ENCODE peak calls at places on chromosome 12, in eight cellular contexts. One of them, this sample, is unnamed.

GRCh38 chr12:3216726-3217682 is 139.8 kb downstream of the TSPAN9 start:
- DNase-seq in heart right ventricle: peak
- DNase-seq in neuronal stem cell: no peak
- DNase-seq in heart left ventricle: peak
- DNase-seq in OCI-LY7: no peak
- DNase-seq in CD4-positive, alpha-beta memory T cell: no peak
- DNase-seq in naive thymus-derived CD4-positive, alpha-beta T cell: no peak
- DNase-seq in breast epithelium: no peak
- DNase-seq in this sample: no peak

GRCh38 chr12:79360269-79360668 is 330.5 kb downstream of the PAWR start:
- DNase-seq in breast epithelium: no peak
- DNase-seq in heart left ventricle: no peak
- DNase-seq in neuronal stem cell: no peak
- DNase-seq in naive thymus-derived CD4-positive, alpha-beta T cell: no peak
- DNase-seq in CD4-positive, alpha-beta memory T cell: no peak
- DNase-seq in heart right ventricle: no peak
- DNase-seq in OCI-LY7: no peak
- DNase-seq in this sample: no peak

GRCh38 chr12:59491877-59492276 is 104.0 kb upstream of the SLC16A7 start:
- DNase-seq in heart right ventricle: no peak
- DNase-seq in heart left ventricle: no peak
- DNase-seq in neuronal stem cell: no peak
- DNase-seq in breast epithelium: no peak
- DNase-seq in OCI-LY7: no peak
- DNase-seq in CD4-positive, alpha-beta memory T cell: no peak
- DNase-seq in naive thymus-derived CD4-positive, alpha-beta T cell: no peak
- DNase-seq in this sample: no peak

GRCh38 chr12:131803995-131804521 is 24.1 kb upstream of the MMP17 start:
- DNase-seq in naive thymus-derived CD4-positive, alpha-beta T cell: no peak
- DNase-seq in neuronal stem cell: no peak
- DNase-seq in breast epithelium: no peak
- DNase-seq in heart right ventricle: no peak
- DNase-seq in OCI-LY7: no peak
- DNase-seq in CD4-positive, alpha-beta memory T cell: no peak
- DNase-seq in heart left ventricle: no peak
- DNase-seq in this sample: no peak

GRCh38 chr12:105814283-105814682 is 324.5 kb downstream of the NUAK1 start:
- DNase-seq in neuronal stem cell: peak
- DNase-seq in naive thymus-derived CD4-positive, alpha-beta T cell: no peak
- DNase-seq in OCI-LY7: peak
- DNase-seq in heart left ventricle: no peak
- DNase-seq in heart right ventricle: no peak
- DNase-seq in CD4-positive, alpha-beta memory T cell: no peak
- DNase-seq in breast epithelium: no peak
- DNase-seq in this sample: no peak

GRCh38 chr12:97784904-97785303 is 322.3 kb downstream of the RMST start:
- DNase-seq in OCI-LY7: no peak
- DNase-seq in heart right ventricle: no peak
- DNase-seq in heart left ventricle: no peak
- DNase-seq in CD4-positive, alpha-beta memory T cell: no peak
- DNase-seq in breast epithelium: no peak
- DNase-seq in naive thymus-derived CD4-positive, alpha-beta T cell: no peak
- DNase-seq in neuronal stem cell: no peak
- DNase-seq in this sample: no peak

GRCh38 chr12:53044896-53045571 is 4.8 kb upstream of the TNS2 start:
- DNase-seq in CD4-positive, alpha-beta memory T cell: no peak
- DNase-seq in OCI-LY7: no peak
- DNase-seq in breast epithelium: no peak
- DNase-seq in naive thymus-derived CD4-positive, alpha-beta T cell: no peak
- DNase-seq in neuronal stem cell: no peak
- DNase-seq in heart left ventricle: no peak
- DNase-seq in heart right ventricle: peak
- DNase-seq in this sample: no peak

GRCh38 chr12:49553512-49554088 is 14.3 kb downstream of the MCRS1 start:
- DNase-seq in CD4-positive, alpha-beta memory T cell: peak
- DNase-seq in OCI-LY7: peak
- DNase-seq in breast epithelium: no peak
- DNase-seq in heart right ventricle: no peak
- DNase-seq in neuronal stem cell: no peak
- DNase-seq in naive thymus-derived CD4-positive, alpha-beta T cell: peak
- DNase-seq in heart left ventricle: peak
- DNase-seq in this sample: no peak

GRCh38 chr12:31749024-31749704 is 20.3 kb upstream of the AMN1 start:
- DNase-seq in heart left ventricle: no peak
- DNase-seq in CD4-positive, alpha-beta memory T cell: peak
- DNase-seq in heart right ventricle: peak
- DNase-seq in naive thymus-derived CD4-positive, alpha-beta T cell: no peak
- DNase-seq in breast epithelium: peak
- DNase-seq in neuronal stem cell: no peak
- DNase-seq in OCI-LY7: peak
- DNase-seq in this sample: no peak

GRCh38 chr12:58425481-58426392 is 484.4 kb downstream of the ATP23 start:
- DNase-seq in CD4-positive, alpha-beta memory T cell: no peak
- DNase-seq in breast epithelium: no peak
- DNase-seq in OCI-LY7: no peak
- DNase-seq in naive thymus-derived CD4-positive, alpha-beta T cell: no peak
- DNase-seq in heart right ventricle: no peak
- DNase-seq in neuronal stem cell: peak
- DNase-seq in heart left ventricle: peak
- DNase-seq in this sample: no peak

GRCh38 chr12:128098725-128099124 is 168.2 kb upstream of the TMEM132C start:
- DNase-seq in heart right ventricle: no peak
- DNase-seq in OCI-LY7: no peak
- DNase-seq in neuronal stem cell: no peak
- DNase-seq in CD4-positive, alpha-beta memory T cell: no peak
- DNase-seq in breast epithelium: no peak
- DNase-seq in heart left ventricle: no peak
- DNase-seq in naive thymus-derived CD4-positive, alpha-beta T cell: no peak
- DNase-seq in this sample: no peak

GRCh38 chr12:39792938-39793337 is 173.3 kb upstream of the ABCD2 start:
- DNase-seq in heart right ventricle: no peak
- DNase-seq in neuronal stem cell: no peak
- DNase-seq in heart left ventricle: no peak
- DNase-seq in CD4-positive, alpha-beta memory T cell: no peak
- DNase-seq in OCI-LY7: no peak
- DNase-seq in breast epithelium: no peak
- DNase-seq in naive thymus-derived CD4-positive, alpha-beta T cell: no peak
- DNase-seq in this sample: no peak

GRCh38 chr12:26056335-26056734 is 68.5 kb downstream of the BHLHE41 start:
- DNase-seq in neuronal stem cell: no peak
- DNase-seq in breast epithelium: no peak
- DNase-seq in OCI-LY7: no peak
- DNase-seq in CD4-positive, alpha-beta memory T cell: no peak
- DNase-seq in heart left ventricle: no peak
- DNase-seq in heart right ventricle: no peak
- DNase-seq in naive thymus-derived CD4-positive, alpha-beta T cell: no peak
- DNase-seq in this sample: no peak

GRCh38 chr12:50088577-50089335 is 3.6 kb downstream of the SMARCD1 start:
- DNase-seq in CD4-positive, alpha-beta memory T cell: peak
- DNase-seq in breast epithelium: no peak
- DNase-seq in OCI-LY7: peak
- DNase-seq in heart right ventricle: peak
- DNase-seq in naive thymus-derived CD4-positive, alpha-beta T cell: peak
- DNase-seq in neuronal stem cell: no peak
- DNase-seq in heart left ventricle: no peak
- DNase-seq in this sample: peak

GRCh38 chr12:93062100-93062419 is 133.0 kb upstream of the EEA1 start:
- DNase-seq in heart left ventricle: no peak
- DNase-seq in naive thymus-derived CD4-positive, alpha-beta T cell: no peak
- DNase-seq in OCI-LY7: no peak
- DNase-seq in CD4-positive, alpha-beta memory T cell: no peak
- DNase-seq in breast epithelium: no peak
- DNase-seq in neuronal stem cell: no peak
- DNase-seq in heart right ventricle: no peak
- DNase-seq in this sample: no peak

GRCh38 chr12:38138225-38139221 is 178.1 kb upstream of the ALG10B start:
- DNase-seq in neuronal stem cell: peak
- DNase-seq in CD4-positive, alpha-beta memory T cell: peak
- DNase-seq in heart right ventricle: peak
- DNase-seq in naive thymus-derived CD4-positive, alpha-beta T cell: peak
- DNase-seq in breast epithelium: peak
- DNase-seq in heart left ventricle: peak
- DNase-seq in OCI-LY7: peak
- DNase-seq in this sample: no peak

DNA sequence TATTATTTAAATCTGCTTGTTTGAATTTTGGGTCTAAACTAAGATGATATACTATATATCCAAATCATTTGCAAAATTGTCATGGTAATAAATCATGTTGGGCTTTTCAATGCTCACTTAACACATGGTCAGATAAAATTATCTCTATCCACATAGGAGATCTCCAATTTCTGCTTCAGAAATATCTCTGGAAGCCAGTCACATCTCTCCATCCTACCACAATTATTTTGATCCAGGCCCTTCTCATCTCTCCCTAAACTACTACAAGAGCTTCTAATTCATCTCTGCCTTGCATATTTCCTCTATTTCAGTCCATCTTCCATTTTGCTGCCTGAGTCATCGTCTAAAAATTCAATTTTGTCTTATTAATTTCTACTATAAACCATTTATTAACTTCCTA is 3.8 kb downstream of the DCN start:
- DNase-seq in naive thymus-derived CD4-positive, alpha-beta T cell: no peak
- DNase-seq in heart right ventricle: no peak
- DNase-seq in breast epithelium: no peak
- DNase-seq in OCI-LY7: no peak
- DNase-seq in neuronal stem cell: no peak
- DNase-seq in CD4-positive, alpha-beta memory T cell: no peak
- DNase-seq in heart left ventricle: no peak
- DNase-seq in this sample: no peak
- H3K4me3 ChIP-seq in naive thymus-derived CD4-positive, alpha-beta T cell: no peak
- H3K4me3 ChIP-seq in heart right ventricle: peak
- H3K4me3 ChIP-seq in breast epithelium: peak
- H3K4me3 ChIP-seq in OCI-LY7: no peak
- H3K4me3 ChIP-seq in neuronal stem cell: no peak
- H3K4me3 ChIP-seq in CD4-positive, alpha-beta memory T cell: no peak
- H3K4me3 ChIP-seq in heart left ventricle: peak
- H3K4me3 ChIP-seq in this sample: peak

GRCh38 chr12:47705239-47705570 is 625 bp downstream of the RPAP3 start:
- DNase-seq in breast epithelium: no peak
- DNase-seq in OCI-LY7: no peak
- DNase-seq in naive thymus-derived CD4-positive, alpha-beta T cell: no peak
- DNase-seq in CD4-positive, alpha-beta memory T cell: no peak
- DNase-seq in heart left ventricle: no peak
- DNase-seq in heart right ventricle: no peak
- DNase-seq in neuronal stem cell: no peak
- DNase-seq in this sample: no peak
- H3K27ac ChIP-seq in breast epithelium: peak
- H3K27ac ChIP-seq in OCI-LY7: peak
- H3K27ac ChIP-seq in naive thymus-derived CD4-positive, alpha-beta T cell: peak
- H3K27ac ChIP-seq in CD4-positive, alpha-beta memory T cell: peak
- H3K27ac ChIP-seq in heart left ventricle: peak
- H3K27ac ChIP-seq in heart right ventricle: no peak
- H3K27ac ChIP-seq in neuronal stem cell: peak
- H3K27ac ChIP-seq in this sample: peak

GRCh38 chr12:56716933-56717880 is 7.9 kb downstream of the NACA start:
- DNase-seq in heart right ventricle: no peak
- DNase-seq in neuronal stem cell: no peak
- DNase-seq in naive thymus-derived CD4-positive, alpha-beta T cell: no peak
- DNase-seq in CD4-positive, alpha-beta memory T cell: no peak
- DNase-seq in breast epithelium: no peak
- DNase-seq in OCI-LY7: no peak
- DNase-seq in heart left ventricle: peak
- DNase-seq in this sample: peak

GRCh38 chr12:56718636-56719035 is 6.5 kb downstream of the NACA start:
- DNase-seq in neuronal stem cell: no peak
- DNase-seq in CD4-positive, alpha-beta memory T cell: no peak
- DNase-seq in naive thymus-derived CD4-positive, alpha-beta T cell: no peak
- DNase-seq in breast epithelium: no peak
- DNase-seq in heart right ventricle: no peak
- DNase-seq in OCI-LY7: no peak
- DNase-seq in heart left ventricle: no peak
- DNase-seq in this sample: no peak

GRCh38 chr12:56720696-56721615 is 4.1 kb downstream of the NACA start:
- DNase-seq in OCI-LY7: no peak
- DNase-seq in CD4-positive, alpha-beta memory T cell: no peak
- DNase-seq in heart right ventricle: no peak
- DNase-seq in neuronal stem cell: no peak
- DNase-seq in breast epithelium: no peak
- DNase-seq in heart left ventricle: no peak
- DNase-seq in naive thymus-derived CD4-positive, alpha-beta T cell: no peak
- DNase-seq in this sample: peak

GRCh38 chr12:56718167-56718566 is 6.9 kb downstream of the NACA start:
- DNase-seq in OCI-LY7: no peak
- DNase-seq in CD4-positive, alpha-beta memory T cell: no peak
- DNase-seq in neuronal stem cell: no peak
- DNase-seq in heart right ventricle: no peak
- DNase-seq in heart left ventricle: no peak
- DNase-seq in naive thymus-derived CD4-positive, alpha-beta T cell: no peak
- DNase-seq in breast epithelium: no peak
- DNase-seq in this sample: no peak

GRCh38 chr12:56719056-56719455 is 6.0 kb downstream of the NACA start:
- DNase-seq in OCI-LY7: no peak
- DNase-seq in heart right ventricle: no peak
- DNase-seq in naive thymus-derived CD4-positive, alpha-beta T cell: no peak
- DNase-seq in heart left ventricle: no peak
- DNase-seq in CD4-positive, alpha-beta memory T cell: no peak
- DNase-seq in breast epithelium: no peak
- DNase-seq in neuronal stem cell: no peak
- DNase-seq in this sample: no peak
- H3K4me3 ChIP-seq in OCI-LY7: no peak
- H3K4me3 ChIP-seq in heart right ventricle: no peak
- H3K4me3 ChIP-seq in naive thymus-derived CD4-positive, alpha-beta T cell: no peak
- H3K4me3 ChIP-seq in heart left ventricle: no peak
- H3K4me3 ChIP-seq in CD4-positive, alpha-beta memory T cell: no peak
- H3K4me3 ChIP-seq in breast epithelium: no peak
- H3K4me3 ChIP-seq in neuronal stem cell: no peak
- H3K4me3 ChIP-seq in this sample: no peak

DNA sequence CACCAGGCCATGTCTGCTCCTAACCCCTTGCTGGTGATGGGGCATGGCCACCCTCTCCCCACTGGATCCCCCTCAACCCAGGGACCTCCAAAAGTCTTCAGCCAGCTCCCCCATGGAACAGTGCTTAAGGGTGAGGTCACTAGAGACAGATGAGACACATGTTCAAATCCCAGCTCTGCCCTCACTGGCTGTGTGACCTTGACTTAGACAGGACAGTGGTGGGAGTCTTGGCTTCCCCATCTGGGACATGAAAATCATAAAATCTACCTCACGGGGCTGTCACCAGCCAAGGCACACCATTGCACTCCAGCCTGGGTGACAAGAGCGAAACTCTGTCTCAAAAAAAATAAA is 10.9 kb downstream of the RHOF start:
- DNase-seq in breast epithelium: no peak
- DNase-seq in CD4-positive, alpha-beta memory T cell: no peak
- DNase-seq in heart left ventricle: no peak
- DNase-seq in naive thymus-derived CD4-positive, alpha-beta T cell: no peak
- DNase-seq in neuronal stem cell: no peak
- DNase-seq in heart right ventricle: no peak
- DNase-seq in OCI-LY7: no peak
- DNase-seq in this sample: no peak
- H3K27ac ChIP-seq in breast epithelium: peak
- H3K27ac ChIP-seq in CD4-positive, alpha-beta memory T cell: peak
- H3K27ac ChIP-seq in heart left ventricle: no peak
- H3K27ac ChIP-seq in naive thymus-derived CD4-positive, alpha-beta T cell: peak
- H3K27ac ChIP-seq in neuronal stem cell: no peak
- H3K27ac ChIP-seq in heart right ventricle: no peak
- H3K27ac ChIP-seq in OCI-LY7: peak
- H3K27ac ChIP-seq in this sample: no peak